ENCODE peak calls at places on chromosomes 1 and 21, in nine cellular contexts. H is K562, X is sigmoid colon, G is GM23338, K is transverse colon, D is H1, I is prostate gland, Q is breast epithelium, L is HCT116. T is an unnamed sample.

GRCh38 chr1:108000620-108001105 is 35.7 kb upstream of the VAV3 start:
- DNase-seq in H (no peak), X (peak; percentile 63), G (no peak), K (no peak), D (no peak), I (peak; percentile 6), Q (peak; percentile 18), L (no peak), T (no peak)

GRCh38 chr1:213982814-213983588 is 4.8 kb upstream of the PROX1 start:
- DNase-seq in H (no peak), X (no peak), G (peak; percentile 84), K (no peak), D (no peak), I (no peak), Q (no peak), L (no peak), T (peak; percentile 82)

GRCh38 chr1:109091196-109092193 is 931 bp downstream of the TMEM167B start:
- DNase-seq in H (no peak), X (no peak), G (peak; percentile 54), K (peak; percentile 37), D (no peak), I (peak; percentile 12), Q (no peak), L (no peak), T (no peak)

GRCh38 chr1:26887125-26887524 is 3.0 kb downstream of the GPN2 start:
- DNase-seq in H (no peak), X (no peak), G (peak; percentile 66), K (no peak), D (no peak), I (no peak), Q (no peak), L (no peak), T (no peak)

GRCh38 chr1:26285366-26286063 is 5.6 kb downstream of the SH3BGRL3 start:
- DNase-seq in H (peak; percentile 70), X (no peak), G (peak; percentile 90), K (peak; percentile 52), D (no peak), I (no peak), Q (no peak), L (peak; percentile 58), T (no peak)

GRCh38 chr1:183093821-183094287 is 70.6 kb downstream of the LAMC1 start:
- DNase-seq in H (no peak), X (no peak), G (peak; percentile 71), K (no peak), D (peak; percentile 70), I (no peak), Q (peak; percentile 68), L (peak; percentile 24), T (no peak)

GRCh38 chr1:175824079-175824478 is 80.7 kb upstream of the TNR start:
- DNase-seq in H (peak; percentile 29), X (no peak), G (peak; percentile 84), K (no peak), D (peak; percentile 50), I (no peak), Q (no peak), L (no peak), T (no peak)

GRCh38 chr1:86515597-86515996 is 31.3 kb upstream of the CLCA4 start:
- DNase-seq in H (peak; percentile 17), X (no peak), G (peak; percentile 72), K (peak; percentile 27), D (no peak), I (no peak), Q (no peak), L (peak; percentile 62), T (no peak)

GRCh38 chr1:162055062-162055461 is 14.4 kb upstream of the NOS1AP start:
- DNase-seq in H (no peak), X (no peak), G (no peak), K (no peak), D (no peak), I (peak; percentile 27), Q (no peak), L (peak; percentile 66), T (no peak)

GRCh38 chr1:64242895-64243756 is 39.7 kb downstream of the UBE2U start:
- DNase-seq in H (peak; percentile 10), X (no peak), G (peak; percentile 66), K (no peak), D (no peak), I (no peak), Q (no peak), L (peak; percentile 40), T (no peak)

GRCh38 chr1:150267896-150268295 is 920 bp downstream of the APH1A start:
- DNase-seq in H (no peak), X (peak; percentile 55), G (no peak), K (no peak), D (no peak), I (no peak), Q (no peak), L (no peak), T (no peak)

GRCh38 chr1:204356997-204357396 is 2.7 kb downstream of the PLEKHA6 start:
- DNase-seq in H (no peak), X (no peak), G (no peak), K (no peak), D (no peak), I (no peak), Q (no peak), L (no peak), T (no peak)

GRCh38 chr1:2504224-2504948 is 22.0 kb downstream of the PANK4 start:
- DNase-seq in H (no peak), X (no peak), G (no peak), K (no peak), D (no peak), I (no peak), Q (no peak), L (no peak), T (no peak)

GRCh38 chr1:84571150-84571535 is 3.1 kb downstream of the CTBS start:
- DNase-seq in H (no peak), X (no peak), G (no peak), K (no peak), D (no peak), I (no peak), Q (no peak), L (no peak), T (no peak)

GRCh38 chr1:178912597-178912996 is 41.7 kb upstream of the ANGPTL1 start:
- DNase-seq in H (no peak), X (no peak), G (no peak), K (no peak), D (no peak), I (no peak), Q (no peak), L (no peak), T (no peak)

GRCh38 chr21:37072239-37072987 is 458 bp downstream of the PIGP start:
- DNase-seq in H (no peak), X (peak; percentile 88), G (peak; percentile 67), K (peak; percentile 11), D (no peak), I (peak; percentile 72), Q (peak; percentile 75), L (no peak), T (peak; percentile 74)

GRCh38 chr1:56255516-56256181 is 323.7 kb downstream of the PLPP3 start:
- DNase-seq in H (no peak), X (peak; percentile 95), G (no peak), K (peak; percentile 52), D (no peak), I (no peak), Q (peak; percentile 52), L (no peak), T (no peak)

GRCh38 chr21:14900058-14900457 is 164.7 kb downstream of the NRIP1 start:
- DNase-seq in H (no peak), X (no peak), G (peak; percentile 13), K (no peak), D (no peak), I (no peak), Q (no peak), L (no peak), T (no peak)

GRCh38 chr1:151985270-151985669 is 8.4 kb downstream of the S100A10 start:
- DNase-seq in H (no peak), X (no peak), G (no peak), K (no peak), D (no peak), I (no peak), Q (no peak), L (no peak), T (no peak)

GRCh38 chr1:53341961-53342707 is 14.3 kb upstream of the LRP8 start:
- DNase-seq in H (no peak), X (no peak), G (no peak), K (no peak), D (no peak), I (no peak), Q (no peak), L (no peak), T (no peak)

GRCh38 chr1:68799096-68799495 is 302.2 kb upstream of the DEPDC1 start:
- DNase-seq in H (no peak), X (no peak), G (no peak), K (no peak), D (no peak), I (no peak), Q (no peak), L (no peak), T (no peak)

GRCh38 chr1:168887381-168887780 is 158.4 kb upstream of the DPT start:
- DNase-seq in H (no peak), X (no peak), G (no peak), K (no peak), D (no peak), I (no peak), Q (no peak), L (no peak), T (no peak)

GRCh38 chr1:38004284-38005101 is 821 bp downstream of the FHL3 start:
- DNase-seq in H (no peak), X (no peak), G (no peak), K (no peak), D (no peak), I (no peak), Q (no peak), L (no peak), T (no peak)
- H3K27ac ChIP-seq in H (peak overlapping the region; percentile 80), X (peak overlapping the region; percentile 94), G (no peak overlapping the region), K (peak overlapping the region; percentile 93), D (no peak overlapping the region), I (peak overlapping the region; percentile 64), Q (peak overlapping the region; percentile 92), L (peak overlapping the region; percentile 49), T (peak overlapping the region; percentile 44)

GRCh38 chr1:8598060-8598724 is 219.2 kb downstream of the RERE start:
- DNase-seq in H (no peak), X (peak; percentile 75), G (peak; percentile 52), K (peak; percentile 26), D (no peak), I (peak; percentile 29), Q (no peak), L (no peak), T (no peak)
- TF ChIP-seq POLR2AphosphoS5 in H (no peak), X (no peak), G (no peak), K (no peak), D (no peak), I (peak; percentile 54), Q (no peak), L (no peak), T (no peak)

DNA sequence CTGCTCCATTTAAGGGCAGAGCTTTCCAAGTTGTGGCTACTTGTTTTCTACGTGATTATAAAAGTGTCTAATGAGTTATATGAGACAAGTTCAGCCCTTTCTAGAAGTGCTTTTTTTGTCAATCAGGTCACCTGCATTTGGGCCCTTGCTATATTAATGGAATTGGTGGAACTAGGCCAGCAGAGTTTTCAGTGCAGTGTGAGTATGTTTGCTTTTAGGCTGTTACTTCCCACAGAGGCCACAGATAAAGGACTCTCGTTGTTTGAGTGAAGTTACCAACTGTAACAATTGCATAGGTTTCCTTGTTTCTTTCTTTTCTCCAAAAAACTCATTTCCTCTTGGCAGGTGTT is 10.9 kb downstream of the SMAP2 start:
- DNase-seq in H (no peak), X (no peak), G (peak; percentile 9), K (no peak), D (no peak), I (no peak), Q (no peak), L (no peak), T (peak; percentile 48)
- TF ChIP-seq CTCF in H (no peak), X (no peak), G (no peak), K (no peak), D (no peak), I (no peak), Q (no peak), L (no peak), T (no peak)

GRCh38 chr1:154578058-154578418 is 10.5 kb downstream of the CHRNB2 start:
- DNase-seq in H (no peak), X (no peak), G (no peak), K (no peak), D (no peak), I (no peak), Q (no peak), L (no peak), T (no peak)
- H3K27ac ChIP-seq in H (no peak overlapping the region), X (no peak overlapping the region), G (no peak overlapping the region), K (no peak overlapping the region), D (no peak overlapping the region), I (no peak overlapping the region), Q (peak overlapping the region; percentile 12), L (no peak overlapping the region), T (peak overlapping the region; percentile 30)

T was measured in upper lobe of left lung.